ENCODE peak calls at places on chromosomes 11 and 22, in six cellular contexts. X is uterus, J is bronchial epithelial cell, E is cardiac muscle cell, B is hepatocyte, W is adrenal gland. G is an unnamed sample.
A peak's percentile ranks its signal among the peaks of the same experiment; 100 is the strongest.

GRCh38 chr11:72736452-72737069 is 15.6 kb downstream of the ARAP1 start:
- DNase-seq in X (no peak), J (peak; percentile 88), E (peak; percentile 50), B (no peak), W (no peak), G (no peak)

GRCh38 chr11:73894725-73895335 is 18.0 kb downstream of the PAAF1 start:
- DNase-seq in X (no peak), J (peak; percentile 61), E (no peak), B (no peak), W (no peak), G (no peak)

GRCh38 chr11:98068251-98068650 is 952.5 kb upstream of the CNTN5 start:
- DNase-seq in X (no peak), J (no peak), E (no peak), B (no peak), W (no peak), G (no peak)

GRCh38 chr22:45201678-45202332 is 38.1 kb downstream of the NUP50 start:
- DNase-seq in X (no peak), J (peak; percentile 79), E (peak; percentile 78), B (no peak), W (no peak), G (no peak)

GRCh38 chr11:133504906-133505305 is 27.4 kb downstream of the OPCML start:
- DNase-seq in X (no peak), J (no peak), E (no peak), B (no peak), W (no peak), G (no peak)

GRCh38 chr22:19082101-19082500 is 40.1 kb downstream of the DGCR2 start:
- DNase-seq in X (no peak), J (no peak), E (no peak), B (no peak), W (no peak), G (no peak)

GRCh38 chr11:41985799-41986198 is 526.3 kb upstream of the LRRC4C start:
- DNase-seq in X (no peak), J (no peak), E (no peak), B (no peak), W (no peak), G (no peak)

GRCh38 chr22:46545041-46545796 is 7.8 kb upstream of the CELSR1 start:
- DNase-seq in X (no peak), J (peak; percentile 52), E (no peak), B (no peak), W (no peak), G (no peak)

GRCh38 chr11:41189711-41190477 is 269.6 kb downstream of the LRRC4C start:
- DNase-seq in X (no peak), J (no peak), E (no peak), B (no peak), W (no peak), G (no peak)

GRCh38 chr11:110764485-110764884 is 52.2 kb upstream of the ARHGAP20 start:
- DNase-seq in X (no peak), J (no peak), E (no peak), B (no peak), W (no peak), G (no peak)

GRCh38 chr11:61890536-61891330 is 612 bp downstream of the FADS3 start:
- DNase-seq in X (peak; percentile 60), J (peak; percentile 54), E (peak; percentile 66), B (peak; percentile 81), W (peak; percentile 81), G (peak; percentile 59)

GRCh38 chr11:124384399-124384798 is at the start of gene OR8B2:
- DNase-seq in X (no peak), J (no peak), E (no peak), B (no peak), W (no peak), G (no peak)

GRCh38 chr11:15547685-15548084 is 433.0 kb downstream of the INSC start:
- DNase-seq in X (no peak), J (no peak), E (no peak), B (no peak), W (no peak), G (no peak)

GRCh38 chr11:64916040-64916847 is 765 bp downstream of the ATG2A start:
- DNase-seq in X (peak; percentile 48), J (peak; percentile 46), E (peak; percentile 53), B (peak; percentile 54), W (peak; percentile 52), G (no peak)

GRCh38 chr11:124123587-124123986 is 8.3 kb downstream of the VWA5A start:
- DNase-seq in X (no peak), J (no peak), E (no peak), B (peak; percentile 11), W (no peak), G (no peak)

GRCh38 chr11:46251954-46252353 is 25.5 kb upstream of the CREB3L1 start:
- DNase-seq in X (no peak), J (no peak), E (no peak), B (no peak), W (no peak), G (no peak)

GRCh38 chr11:66317766-66318575 is 1.1 kb upstream of the CD248 start:
- DNase-seq in X (peak; percentile 79), J (peak; percentile 71), E (peak; percentile 97), B (peak; percentile 82), W (no peak), G (peak; percentile 85)

GRCh38 chr11:11550534-11550933 is 71.3 kb downstream of the GALNT18 start:
- DNase-seq in X (no peak), J (no peak), E (no peak), B (no peak), W (no peak), G (no peak)

GRCh38 chr22:39598017-39598965 is 27.7 kb downstream of the CACNA1I start:
- DNase-seq in X (no peak), J (peak; percentile 37), E (peak; percentile 15), B (peak; percentile 86), W (no peak), G (peak; percentile 84)

GRCh38 chr11:71342951-71343827 is 90.8 kb upstream of the SHANK2 start:
- DNase-seq in X (no peak), J (peak; percentile 39), E (peak; percentile 41), B (peak; percentile 78), W (peak; percentile 82), G (peak; percentile 46)

GRCh38 chr11:66749091-66749490 is 20.1 kb upstream of the SPTBN2 start:
- DNase-seq in X (no peak), J (peak; percentile 63), E (no peak), B (no peak), W (no peak), G (no peak)

GRCh38 chr11:69801513-69802335 is 17.5 kb downstream of the FGF3 start:
- DNase-seq in X (no peak), J (no peak), E (peak; percentile 14), B (peak; percentile 48), W (peak; percentile 26), G (peak; percentile 63)

GRCh38 chr22:27913162-27913741 is 5.8 kb downstream of the PITPNB start:
- DNase-seq in X (no peak), J (no peak), E (peak; percentile 64), B (peak; percentile 16), W (no peak), G (peak; percentile 44)

GRCh38 chr11:13338437-13339069 is 61.0 kb downstream of the BMAL1 start:
- DNase-seq in X (no peak), J (peak; percentile 65), E (peak; percentile 44), B (no peak), W (no peak), G (no peak)

GRCh38 chr11:92941676-92942571 is 27.5 kb upstream of the MTNR1B start:
- DNase-seq in X (no peak), J (peak; percentile 28), E (peak; percentile 59), B (peak; percentile 50), W (peak; percentile 23), G (peak; percentile 22)

GRCh38 chr11:14414470-14415461 is 55.8 kb upstream of the RRAS2 start:
- DNase-seq in X (no peak), J (peak; percentile 50), E (peak; percentile 38), B (no peak), W (no peak), G (no peak)

GRCh38 chr11:46766656-46767055 is 47.6 kb downstream of the F2 start:
- DNase-seq in X (no peak), J (no peak), E (no peak), B (no peak), W (no peak), G (no peak)

GRCh38 chr11:113163291-113164030 is 150.9 kb upstream of the TTC12 start:
- DNase-seq in X (no peak), J (no peak), E (peak; percentile 67), B (no peak), W (no peak), G (no peak)

GRCh38 chr11:66279092-66279797 is 1.3 kb downstream of the CNIH2 start:
- DNase-seq in X (no peak), J (no peak), E (no peak), B (no peak), W (no peak), G (no peak)

DNA sequence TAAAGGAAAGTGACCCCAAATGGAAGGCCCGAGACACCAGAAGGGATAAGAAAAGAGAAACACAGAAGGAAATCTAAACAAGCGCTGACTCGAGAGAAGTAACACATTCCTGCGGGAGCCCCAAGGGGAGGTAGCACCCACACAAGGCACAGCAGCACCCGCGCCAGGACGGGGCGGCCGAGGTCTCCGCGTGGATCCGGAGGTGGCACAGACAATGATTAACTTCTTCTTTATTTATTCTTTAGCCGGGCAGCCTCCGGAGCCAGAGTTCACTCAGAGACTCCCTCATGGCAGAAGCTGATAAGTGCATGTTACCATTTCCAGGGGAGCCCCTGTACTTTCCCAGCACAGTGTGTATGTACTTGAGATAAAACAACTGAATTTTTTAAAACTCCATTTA is 5.1 kb downstream of the TOLLIP start:
- DNase-seq in X (no peak), J (peak; percentile 8), E (no peak), B (peak; percentile 80), W (no peak), G (no peak)
- H3K4me3 ChIP-seq in X (no peak overlapping the region), J (no peak overlapping the region), E (no peak overlapping the region), B (no peak overlapping the region), W (no peak overlapping the region), G (no peak overlapping the region)

DNA sequence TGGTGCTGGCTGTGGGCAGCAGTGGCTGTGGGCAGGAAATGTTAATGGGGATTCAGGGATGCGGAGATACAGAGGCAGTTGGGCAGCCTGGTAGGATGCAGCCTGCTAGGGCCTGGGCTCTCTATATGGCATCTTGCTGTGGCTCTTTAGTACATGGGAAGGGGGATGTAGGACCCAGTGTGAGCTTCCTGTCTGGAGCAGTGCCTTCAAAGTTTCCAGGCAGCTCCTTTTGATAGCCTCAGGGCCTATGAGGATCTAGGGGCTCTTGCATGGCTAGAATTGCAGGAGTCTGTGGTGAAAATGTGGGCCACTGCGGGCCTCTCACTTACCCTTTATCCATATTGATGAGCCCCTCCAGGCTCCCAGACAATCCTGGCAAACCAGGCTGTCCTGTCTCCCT is 213.2 kb upstream of the SNX19 start:
- DNase-seq in X (no peak), J (no peak), E (no peak), B (no peak), W (no peak), G (no peak)
- H3K4me3 ChIP-seq in X (no peak overlapping the region), J (no peak overlapping the region), E (no peak overlapping the region), B (no peak overlapping the region), W (no peak overlapping the region), G (no peak overlapping the region)

DNA sequence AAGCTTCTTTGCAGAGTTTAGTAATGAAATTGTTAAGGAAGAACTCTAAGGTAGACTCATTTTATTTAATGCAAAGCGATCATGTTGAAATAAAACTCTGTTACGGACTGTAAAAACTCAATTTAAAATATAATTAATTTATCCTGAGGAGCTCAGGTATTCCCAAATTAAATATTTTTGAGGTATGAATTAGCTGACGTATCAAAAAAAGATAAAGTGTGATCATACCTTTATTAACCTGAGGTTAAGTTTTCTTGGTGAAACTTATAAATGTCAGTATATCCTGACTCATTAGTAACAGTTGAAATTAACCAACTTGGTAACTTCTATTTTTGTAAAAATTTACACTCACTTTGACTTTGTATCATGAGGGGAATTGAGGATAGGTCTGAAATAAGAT is 130.4 kb downstream of the PAX6 start:
- DNase-seq in X (no peak), J (no peak), E (no peak), B (no peak), W (no peak), G (no peak)
- H3K4me3 ChIP-seq in X (no peak overlapping the region), J (no peak overlapping the region), E (no peak overlapping the region), B (no peak overlapping the region), W (no peak overlapping the region), G (no peak overlapping the region)

GRCh38 chr22:35589071-35589735 is 27.9 kb downstream of the MB start:
- DNase-seq in X (peak; percentile 79), J (peak; percentile 98), E (peak; percentile 79), B (peak; percentile 71), W (peak; percentile 36), G (peak; percentile 48)
- H3K4me3 ChIP-seq in X (no peak overlapping the region), J (no peak overlapping the region), E (no peak overlapping the region), B (no peak overlapping the region), W (no peak overlapping the region), G (no peak overlapping the region)